ENCODE peak calls at places on chromosomes 6 and 20, in nine cellular contexts. C, U, O, X, E, J, R, P and S are unnamed samples.

GRCh38 chr20:37389241-37389747 is 43.4 kb downstream of the SRC start:
- DNase-seq in C (no peak), R (no peak), E (peak; percentile 57), U (no peak), P (no peak), J (no peak), X (no peak), O (no peak), S (no peak)

GRCh38 chr20:56005389-56005715 is at the start of gene CBLN4:
- DNase-seq in O (no peak), R (no peak), J (no peak), P (no peak), U (no peak), X (no peak), E (no peak), C (peak; percentile 29), S (no peak)

GRCh38 chr6:20572940-20573339 is 38.7 kb downstream of the CDKAL1 start:
- DNase-seq in E (no peak), O (peak; percentile 76), U (no peak), J (peak; percentile 28), C (no peak), X (peak; percentile 74), R (no peak), P (no peak), S (no peak)

GRCh38 chr20:1819311-1820136 is 75.7 kb upstream of the SIRPA start:
- DNase-seq in U (no peak), X (peak; percentile 53), P (no peak), E (no peak), C (no peak), O (no peak), J (peak; percentile 77), R (peak; percentile 4), S (peak; percentile 40)

GRCh38 chr20:50224553-50225255 is 34.1 kb downstream of the CEBPB start:
- DNase-seq in R (peak; percentile 65), P (no peak), X (peak; percentile 44), E (no peak), U (no peak), J (peak; percentile 17), O (peak; percentile 95), C (peak; percentile 40), S (no peak)

GRCh38 chr6:134002821-134003220 is 49.6 kb downstream of the SLC2A12 start:
- DNase-seq in E (no peak), U (no peak), C (no peak), P (no peak), O (no peak), J (peak; percentile 28), R (no peak), X (peak; percentile 83), S (no peak)

GRCh38 chr6:105884426-105884825 is 201.7 kb upstream of the PRDM1 start:
- DNase-seq in E (no peak), P (no peak), O (no peak), X (no peak), J (peak; percentile 44), R (no peak), C (peak; percentile 43), U (no peak), S (no peak)

GRCh38 chr6:1535295-1535694 is 74.4 kb upstream of the FOXC1 start:
- DNase-seq in X (no peak), O (no peak), J (no peak), U (no peak), R (no peak), P (peak; percentile 6), C (no peak), E (no peak), S (no peak)

GRCh38 chr20:25553819-25554296 is 31.5 kb downstream of the NINL start:
- DNase-seq in X (no peak), O (peak; percentile 76), R (no peak), U (no peak), C (no peak), P (no peak), J (no peak), E (no peak), S (no peak)

GRCh38 chr6:7532821-7533220 is 8.7 kb upstream of the DSP start:
- DNase-seq in X (no peak), U (no peak), J (no peak), R (peak; percentile 23), E (no peak), C (no peak), O (no peak), P (no peak), S (no peak)

GRCh38 chr6:2959909-2960719 is 11.3 kb downstream of the SERPINB6 start:
- DNase-seq in O (peak; percentile 59), X (no peak), E (no peak), C (peak; percentile 61), P (no peak), U (no peak), R (no peak), J (no peak), S (no peak)

GRCh38 chr20:4076671-4077070 is 61.3 kb upstream of the RNF24 start:
- DNase-seq in J (no peak), X (peak; percentile 3), P (no peak), O (peak; percentile 85), C (no peak), R (no peak), E (no peak), U (no peak), S (no peak)

GRCh38 chr6:1819007-1819406 is 209.3 kb downstream of the FOXC1 start:
- DNase-seq in R (no peak), J (no peak), E (no peak), P (no peak), C (no peak), U (no peak), O (no peak), X (no peak), S (no peak)

GRCh38 chr6:157569543-157569942 is 188.6 kb downstream of the ZDHHC14 start:
- DNase-seq in C (no peak), U (no peak), R (no peak), J (no peak), O (no peak), E (no peak), P (no peak), X (no peak), S (no peak)

GRCh38 chr6:26554669-26555504 is 16.7 kb downstream of the HMGN4 start:
- DNase-seq in P (no peak), E (no peak), C (no peak), R (peak; percentile 29), U (no peak), X (peak; percentile 81), J (peak; percentile 49), O (peak; percentile 73), S (no peak)

GRCh38 chr6:144882425-144882824 is 597.3 kb downstream of the UTRN start:
- DNase-seq in J (no peak), U (no peak), P (no peak), E (no peak), C (no peak), O (no peak), X (no peak), R (no peak), S (no peak)

GRCh38 chr20:39451386-39451785 is 489.2 kb downstream of the DHX35 start:
- DNase-seq in O (no peak), C (no peak), E (no peak), P (no peak), X (peak; percentile 4), J (no peak), R (no peak), U (no peak), S (no peak)

GRCh38 chr20:4936851-4937412 is 64.4 kb downstream of the SLC23A2 start:
- DNase-seq in P (no peak), E (no peak), C (no peak), O (no peak), J (no peak), U (no peak), X (no peak), R (no peak), S (no peak)

GRCh38 chr6:167153523-167153959 is 4.2 kb downstream of the GPR31 start:
- DNase-seq in O (peak; percentile 48), P (no peak), C (peak; percentile 33), X (peak; percentile 63), U (no peak), R (peak; percentile 27), J (peak; percentile 33), E (peak; percentile 54), S (no peak)

GRCh38 chr6:10093282-10093681 is 321.6 kb downstream of the TFAP2A start:
- DNase-seq in P (no peak), C (no peak), U (no peak), R (no peak), J (no peak), X (no peak), O (no peak), E (no peak), S (no peak)

GRCh38 chr20:45489083-45489531 is 19.6 kb downstream of the WFDC2 start:
- DNase-seq in J (no peak), O (no peak), P (no peak), U (no peak), R (no peak), E (no peak), C (no peak), X (no peak), S (no peak)

GRCh38 chr6:64988148-64988547 is 718.9 kb downstream of the EYS start:
- DNase-seq in U (no peak), P (no peak), X (no peak), E (no peak), J (no peak), R (no peak), O (no peak), C (no peak), S (no peak)

GRCh38 chr6:165117121-165117520 is 192.3 kb downstream of the C6orf118 start:
- DNase-seq in E (no peak), X (no peak), C (no peak), J (no peak), R (no peak), P (no peak), O (no peak), U (no peak), S (no peak)

GRCh38 chr20:16672299-16672698 is 57.5 kb upstream of the SNRPB2 start:
- DNase-seq in C (no peak), U (no peak), O (no peak), E (no peak), X (no peak), R (no peak), J (no peak), P (no peak), S (no peak)

GRCh38 chr6:14676084-14676483 is 558.5 kb downstream of the CD83 start:
- DNase-seq in X (no peak), O (peak; percentile 23), C (no peak), R (no peak), P (no peak), U (no peak), E (no peak), J (no peak), S (no peak)